ENCODE peak calls at places on chromosomes 1 and 21, in five cellular contexts. Q, E, R, L and G are unnamed samples.

GRCh38 chr1:92577251-92577895 is 90.6 kb upstream of the GFI1 start:
- DNase-seq in E (no peak), L (peak), Q (no peak), R (peak), G (no peak)

GRCh38 chr1:205064741-205065316 is 19.4 kb downstream of the TMEM81 start:
- DNase-seq in Q (no peak), L (no peak), R (no peak), E (no peak), G (no peak)

GRCh38 chr1:210558302-210558701 is 229.6 kb downstream of the HHAT start:
- DNase-seq in R (peak), E (no peak), L (peak), Q (no peak), G (no peak)

GRCh38 chr1:246165826-246166709 is 341.0 kb downstream of the SMYD3 start:
- DNase-seq in L (no peak), E (no peak), R (no peak), Q (no peak), G (no peak)

GRCh38 chr1:89657886-89658285 is 25.0 kb downstream of the LRRC8C start:
- DNase-seq in E (peak), L (no peak), R (no peak), Q (no peak), G (peak)

GRCh38 chr1:116724765-116725375 is 29.4 kb upstream of the CD2 start:
- DNase-seq in L (no peak), E (peak), R (peak), Q (peak), G (peak)

GRCh38 chr1:175400811-175401210 is 208.2 kb upstream of the KIAA0040 start:
- DNase-seq in L (no peak), E (no peak), R (no peak), Q (no peak), G (no peak)

GRCh38 chr1:46333300-46334029 is 7.1 kb upstream of the NSUN4 start:
- DNase-seq in E (peak), L (no peak), R (peak), Q (peak), G (peak)

GRCh38 chr21:28541371-28542112 is 451.1 kb downstream of the LTN1 start:
- DNase-seq in L (no peak), R (no peak), Q (no peak), E (no peak), G (no peak)

GRCh38 chr1:109805486-109806180 is 41.9 kb upstream of the EPS8L3 start:
- DNase-seq in R (no peak), E (no peak), L (no peak), Q (no peak), G (no peak)

GRCh38 chr1:3168678-3169077 is 99.7 kb downstream of the PRDM16 start:
- DNase-seq in L (no peak), R (no peak), Q (no peak), E (no peak), G (no peak)

GRCh38 chr1:95742591-95743089 is 508.6 kb downstream of the RWDD3 start:
- DNase-seq in R (peak), Q (no peak), E (peak), L (no peak), G (no peak)

GRCh38 chr1:193068013-193068412 is 8.6 kb downstream of the RO60 start:
- DNase-seq in R (no peak), Q (no peak), L (no peak), E (peak), G (no peak)

GRCh38 chr1:13749543-13750307 is 49.7 kb downstream of the PRDM2 start:
- DNase-seq in Q (peak), L (peak), E (peak), R (peak), G (no peak)

GRCh38 chr1:224507771-224508523 is 73.3 kb upstream of the WDR26 start:
- DNase-seq in L (no peak), Q (no peak), E (no peak), R (peak), G (no peak)

GRCh38 chr1:16073490-16074104 is at the start of gene FAM131C:
- DNase-seq in E (peak), L (no peak), Q (peak), R (no peak), G (peak)

GRCh38 chr1:201302168-201302896 is 19.0 kb downstream of the PKP1 start:
- DNase-seq in Q (no peak), L (no peak), E (no peak), R (no peak), G (no peak)

GRCh38 chr1:68254667-68255226 is 22.4 kb upstream of the WLS start:
- DNase-seq in Q (no peak), E (no peak), L (no peak), R (no peak), G (no peak)

GRCh38 chr1:30783244-30783915 is 25.8 kb upstream of the LAPTM5 start:
- DNase-seq in L (no peak), Q (peak), R (no peak), E (no peak), G (no peak)

GRCh38 chr1:240122639-240123604 is 31.2 kb downstream of the FMN2 start:
- DNase-seq in Q (peak), E (no peak), R (peak), L (no peak), G (no peak)

GRCh38 chr1:164780111-164780510 is 221.1 kb downstream of the PBX1 start:
- DNase-seq in L (no peak), R (no peak), E (no peak), Q (no peak), G (no peak)

GRCh38 chr1:217369996-217370551 is 260.8 kb downstream of the GPATCH2 start:
- DNase-seq in L (no peak), R (peak), E (no peak), Q (no peak), G (no peak)

GRCh38 chr1:188594542-188595235 is 1765.9 kb downstream of the PLA2G4A start:
- DNase-seq in Q (no peak), E (no peak), R (no peak), L (no peak), G (no peak)

GRCh38 chr1:188599313-188599712 is 1770.6 kb downstream of the PLA2G4A start:
- DNase-seq in E (no peak), L (no peak), R (no peak), Q (no peak), G (no peak)
- TF ChIP-seq CTCF in E (no peak), L (no peak), R (no peak), Q (no peak), G (no peak)

GRCh38 chr21:23402929-23403520 is 2204.3 kb downstream of the MRPL39 start:
- DNase-seq in Q (no peak), L (no peak), R (no peak), E (no peak), G (no peak)

GRCh38 chr21:23398726-23399125 is 2208.6 kb downstream of the MRPL39 start:
- DNase-seq in Q (no peak), L (no peak), E (no peak), R (no peak), G (no peak)

DNA sequence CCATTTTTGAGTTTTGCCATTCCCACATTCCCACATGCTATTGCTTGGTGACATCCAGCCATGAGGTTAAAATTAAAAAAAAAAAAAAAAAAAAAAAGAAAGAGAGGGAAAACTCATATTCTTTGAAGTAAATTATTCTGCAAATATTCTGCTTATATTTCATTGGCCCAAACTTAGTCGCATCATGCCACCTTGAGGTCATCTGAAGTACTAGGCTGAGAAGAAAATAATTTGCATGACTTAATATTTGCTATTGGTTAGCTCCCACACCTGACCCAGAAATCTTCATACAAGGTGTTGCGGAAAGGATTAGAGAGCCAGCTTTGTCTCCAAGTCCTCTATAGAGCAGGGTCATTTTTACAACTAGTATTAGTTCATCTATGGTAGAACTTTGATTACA is 2206.0 kb downstream of the MRPL39 start:
- DNase-seq in Q (no peak), R (no peak), E (peak), L (no peak), G (no peak)
- TF ChIP-seq CTCF in Q (peak), R (no peak), E (peak), L (peak), G (no peak)

DNA sequence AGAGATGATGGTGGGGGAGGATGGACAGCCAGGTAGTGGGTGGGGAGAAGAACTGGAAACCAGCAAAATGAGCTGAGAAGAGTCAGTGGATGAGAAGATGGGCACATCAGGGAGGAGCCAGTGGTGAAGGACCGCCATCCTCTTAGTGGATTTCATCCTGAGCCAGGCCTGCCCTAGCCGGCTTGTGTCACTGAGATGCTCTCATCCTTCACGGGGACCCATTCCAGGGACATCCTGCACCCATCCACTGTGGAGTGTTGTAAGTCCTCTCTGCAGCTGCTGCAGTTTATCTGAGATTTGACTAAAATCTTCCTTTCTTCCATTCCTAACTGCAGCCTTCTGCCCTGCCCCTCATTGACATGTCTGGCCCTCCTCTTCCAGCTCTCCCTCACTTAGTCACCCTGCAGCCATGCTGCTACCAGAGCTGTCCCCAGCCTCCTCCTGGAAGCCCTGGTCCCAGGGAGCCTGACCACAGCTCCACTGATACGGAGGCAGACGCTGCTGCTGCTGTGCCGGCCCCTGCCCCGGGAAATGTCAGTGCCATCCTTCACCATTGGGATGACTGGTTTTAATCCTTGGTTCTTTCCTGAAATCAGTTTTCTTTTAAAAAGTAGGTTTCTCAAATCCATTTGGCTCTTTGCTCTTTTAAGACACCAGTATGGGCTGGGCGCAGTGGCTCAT is 33.2 kb downstream of the STUM start:
- DNase-seq in Q (no peak), E (no peak), R (no peak), L (no peak), G (no peak)
- TF ChIP-seq CTCF in Q (no peak), E (no peak), R (no peak), L (no peak), G (no peak)

GRCh38 chr1:212701910-212702309 is 2.3 kb upstream of the BATF3 start:
- DNase-seq in Q (no peak), R (no peak), E (no peak), L (no peak), G (no peak)
- TF ChIP-seq CTCF in Q (no peak), R (no peak), E (no peak), L (no peak), G (no peak)

GRCh38 chr1:7783826-7784491 is at the start of gene PER3:
- DNase-seq in L (peak), E (peak), Q (peak), R (peak), G (peak)

GRCh38 chr1:7786785-7787184 is 2.7 kb downstream of the PER3 start:
- DNase-seq in Q (no peak), L (no peak), R (no peak), E (no peak), G (no peak)

GRCh38 chr1:7783178-7783711 is 846 bp upstream of the PER3 start:
- DNase-seq in Q (peak), L (peak), E (peak), R (peak), G (peak)

GRCh38 chr1:7784492-7785071 is 491 bp downstream of the PER3 start:
- DNase-seq in L (no peak), Q (peak), E (peak), R (no peak), G (no peak)

GRCh38 chr1:7785108-7785507 is 1.0 kb downstream of the PER3 start:
- DNase-seq in R (no peak), L (no peak), E (no peak), Q (no peak), G (no peak)
- TF ChIP-seq CTCF in R (no peak), L (no peak), E (no peak), Q (no peak), G (no peak)

GRCh38 chr1:234541281-234541975 is 62.4 kb upstream of the TARBP1 start:
- DNase-seq in Q (no peak), E (no peak), L (peak), R (no peak), G (no peak)

GRCh38 chr1:234542211-234542850 is 63.4 kb upstream of the TARBP1 start:
- DNase-seq in E (no peak), L (no peak), R (no peak), Q (no peak), G (no peak)

GRCh38 chr1:234545512-234546386 is 64.2 kb downstream of the IRF2BP2 start:
- DNase-seq in L (no peak), R (no peak), Q (no peak), E (no peak), G (no peak)

GRCh38 chr1:234544094-234544579 is 65.2 kb upstream of the TARBP1 start:
- DNase-seq in E (no peak), R (peak), Q (no peak), L (peak), G (no peak)

DNA sequence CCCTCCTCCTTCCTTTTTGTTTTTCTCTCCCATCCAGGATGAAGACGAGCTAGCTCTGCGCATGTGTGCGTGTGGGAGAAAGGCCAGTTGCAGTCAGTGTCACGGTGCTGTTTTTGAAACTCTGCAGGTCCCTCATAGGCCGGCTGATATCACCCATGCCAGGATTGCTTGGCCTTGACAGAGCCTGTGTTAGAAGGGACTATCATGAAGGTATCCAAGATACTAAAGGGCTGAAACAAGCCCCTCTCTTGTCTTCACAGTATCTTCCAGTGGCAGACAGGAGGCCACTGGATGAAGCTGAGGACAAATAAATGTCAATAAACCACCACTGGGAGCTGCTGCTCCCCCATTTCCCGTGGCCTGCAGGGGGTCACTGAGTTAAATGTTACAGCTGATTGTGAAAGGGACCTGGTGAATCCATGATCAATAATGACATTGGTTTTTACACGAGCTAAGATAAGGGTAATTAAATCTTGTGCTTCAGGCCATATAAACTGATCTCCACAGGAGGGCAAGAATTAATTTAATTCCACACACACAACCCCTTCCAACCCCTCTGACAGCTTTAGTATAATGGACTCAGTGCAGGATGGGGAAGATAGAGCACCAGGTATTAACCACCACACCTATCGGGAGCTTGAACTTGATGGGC is 64.6 kb upstream of the TARBP1 start:
- DNase-seq in L (peak), R (peak), Q (no peak), E (no peak), G (no peak)
- TF ChIP-seq CTCF in L (peak), R (no peak), Q (no peak), E (no peak), G (no peak)

DNA sequence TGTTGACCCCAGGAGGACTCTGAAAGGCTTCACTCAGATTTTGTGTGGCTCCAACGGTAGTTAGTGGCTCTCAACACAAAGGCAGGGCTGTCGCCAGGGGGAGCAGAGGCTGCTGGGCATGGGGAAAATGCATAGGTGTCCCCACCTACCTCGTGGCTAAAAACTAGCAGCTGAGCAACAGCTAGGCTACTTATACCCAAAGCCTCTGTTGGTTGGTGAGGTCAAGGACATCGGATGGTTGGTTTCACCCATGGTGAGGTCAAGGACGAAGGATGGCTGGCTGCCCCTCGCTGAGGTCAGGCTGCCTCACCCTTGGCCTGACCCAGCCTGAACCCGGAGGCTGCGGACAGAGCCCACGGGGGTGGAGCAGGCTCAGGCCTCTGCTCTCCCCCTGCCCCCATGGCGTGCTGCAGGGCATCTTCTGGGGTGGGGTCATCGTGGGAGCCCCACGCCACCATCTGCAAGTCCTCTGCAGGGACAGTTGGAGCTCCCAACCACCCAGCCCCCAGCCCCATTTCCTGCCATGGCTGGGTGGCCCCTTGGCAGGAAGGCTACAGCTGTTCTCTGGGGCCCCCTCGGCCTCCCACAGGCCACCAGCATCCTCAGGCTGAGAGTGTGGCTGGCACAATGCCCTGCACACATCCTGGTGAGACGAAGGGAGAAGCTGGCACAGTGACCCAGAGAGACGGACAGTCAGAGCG is 8.5 kb upstream of the GNB1 start:
- DNase-seq in R (no peak), L (no peak), E (peak), Q (no peak), G (peak)
- TF ChIP-seq CTCF in R (no peak), L (no peak), E (peak), Q (no peak), G (peak)

GRCh38 chr21:29870814-29871213 is 69.0 kb downstream of the GRIK1 start:
- DNase-seq in L (no peak), Q (peak), R (no peak), E (no peak), G (no peak)

DNA sequence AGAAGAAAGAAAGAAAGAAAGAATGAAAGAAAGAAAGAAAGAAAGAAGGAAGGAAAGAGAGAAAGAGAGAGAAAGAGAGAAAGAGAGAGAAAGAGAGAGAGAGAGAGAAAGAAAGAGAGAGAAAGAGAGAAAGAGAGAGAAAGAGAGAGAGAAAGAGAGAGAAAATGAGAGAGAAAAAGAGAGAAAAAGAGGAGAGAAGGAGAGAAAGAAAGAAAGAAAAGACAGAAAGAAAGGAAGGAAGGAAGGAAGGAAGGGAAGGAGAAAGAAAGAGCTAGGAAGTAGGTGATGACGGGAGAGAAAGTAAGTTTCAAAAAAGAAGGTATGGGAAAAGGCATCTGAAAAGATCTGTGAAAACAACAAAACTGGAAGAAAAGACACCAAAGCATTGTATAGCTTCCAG is 72.0 kb downstream of the GRIK1 start:
- DNase-seq in R (no peak), Q (no peak), L (no peak), E (no peak), G (no peak)
- TF ChIP-seq CTCF in R (no peak), Q (no peak), L (no peak), E (no peak), G (no peak)

GRCh38 chr21:45952974-45953373 is 28.6 kb upstream of the COL6A1 start:
- DNase-seq in Q (no peak), R (no peak), L (no peak), E (no peak), G (no peak)

GRCh38 chr21:45949928-45950739 is 31.4 kb upstream of the COL6A1 start:
- DNase-seq in R (no peak), Q (no peak), E (no peak), L (no peak), G (no peak)

GRCh38 chr21:45948576-45949141 is 32.9 kb upstream of the COL6A1 start:
- DNase-seq in L (no peak), Q (no peak), R (no peak), E (no peak), G (no peak)

GRCh38 chr21:45951676-45952075 is 29.9 kb upstream of the COL6A1 start:
- DNase-seq in R (no peak), L (no peak), E (no peak), Q (no peak), G (no peak)

GRCh38 chr21:45950740-45951515 is 30.6 kb upstream of the COL6A1 start:
- DNase-seq in E (no peak), Q (no peak), L (no peak), R (peak), G (no peak)
- TF ChIP-seq CTCF in E (no peak), Q (no peak), L (no peak), R (no peak), G (no peak)